ENCODE peak calls at places on chromosomes 2 and 18, in nine cellular contexts. B, T, H, W, Y, E, A, R and K are unnamed samples.

GRCh38 chr2:101307950-101308431 is 510 bp downstream of the RNF149 start:
- DNase-seq in B (peak; percentile 33), T (no peak), H (peak; percentile 19), W (peak; percentile 70), Y (no peak), E (no peak), A (no peak), R (no peak), K (peak; percentile 76)

GRCh38 chr2:177783835-177784448 is 288.6 kb downstream of the PDE11A start:
- DNase-seq in B (no peak), T (no peak), H (no peak), W (no peak), Y (peak; percentile 51), E (peak; percentile 65), A (no peak), R (no peak), K (no peak)

GRCh38 chr18:44465337-44465736 is 215.4 kb upstream of the SETBP1 start:
- DNase-seq in B (no peak), T (no peak), H (no peak), W (no peak), Y (no peak), E (no peak), A (no peak), R (no peak), K (no peak)

GRCh38 chr2:164826293-164827243 is 15.1 kb downstream of the COBLL1 start:
- DNase-seq in B (peak; percentile 57), T (no peak), H (no peak), W (no peak), Y (peak; percentile 13), E (peak; percentile 90), A (peak; percentile 86), R (peak; percentile 61), K (no peak)

GRCh38 chr18:66682855-66683322 is 79.0 kb upstream of the CDH19 start:
- DNase-seq in B (no peak), T (no peak), H (no peak), W (no peak), Y (no peak), E (no peak), A (no peak), R (peak; percentile 19), K (no peak)

GRCh38 chr2:19416784-19417684 is 58.6 kb upstream of the OSR1 start:
- DNase-seq in B (no peak), T (no peak), H (no peak), W (no peak), Y (no peak), E (no peak), A (no peak), R (no peak), K (no peak)

GRCh38 chr2:23757686-23758433 is 169.1 kb downstream of the ATAD2B start:
- DNase-seq in B (no peak), T (peak; percentile 48), H (peak; percentile 43), W (no peak), Y (peak; percentile 95), E (no peak), A (no peak), R (peak; percentile 17), K (no peak)

GRCh38 chr18:80143876-80144275 is 34.8 kb downstream of the ADNP2 start:
- DNase-seq in B (no peak), T (no peak), H (no peak), W (no peak), Y (peak; percentile 68), E (no peak), A (no peak), R (no peak), K (no peak)

GRCh38 chr2:235021752-235022151 is 69.9 kb downstream of the SH3BP4 start:
- DNase-seq in B (no peak), T (no peak), H (peak; percentile 34), W (no peak), Y (peak; percentile 93), E (no peak), A (no peak), R (no peak), K (no peak)

GRCh38 chr2:158624961-158625360 is 168.2 kb downstream of the PKP4 start:
- DNase-seq in B (no peak), T (no peak), H (no peak), W (no peak), Y (no peak), E (no peak), A (no peak), R (no peak), K (no peak)

GRCh38 chr18:50614838-50615237 is 55.0 kb downstream of the MAPK4 start:
- DNase-seq in B (no peak), T (no peak), H (no peak), W (no peak), Y (no peak), E (peak; percentile 86), A (no peak), R (peak; percentile 86), K (peak; percentile 64)

GRCh38 chr2:237472909-237473308 is 14.1 kb upstream of the MLPH start:
- DNase-seq in B (no peak), T (no peak), H (no peak), W (no peak), Y (no peak), E (no peak), A (no peak), R (no peak), K (no peak)

GRCh38 chr2:237472187-237472712 is 14.8 kb upstream of the MLPH start:
- DNase-seq in B (no peak), T (no peak), H (no peak), W (no peak), Y (no peak), E (no peak), A (no peak), R (no peak), K (no peak)

GRCh38 chr2:237474511-237474911 is 12.5 kb upstream of the MLPH start:
- DNase-seq in B (no peak), T (no peak), H (no peak), W (peak; percentile 82), Y (no peak), E (no peak), A (no peak), R (no peak), K (no peak)

GRCh38 chr2:237473474-237474453 is 13.3 kb upstream of the MLPH start:
- DNase-seq in B (no peak), T (no peak), H (no peak), W (peak; percentile 68), Y (peak; percentile 67), E (no peak), A (no peak), R (peak; percentile 39), K (no peak)

DNA sequence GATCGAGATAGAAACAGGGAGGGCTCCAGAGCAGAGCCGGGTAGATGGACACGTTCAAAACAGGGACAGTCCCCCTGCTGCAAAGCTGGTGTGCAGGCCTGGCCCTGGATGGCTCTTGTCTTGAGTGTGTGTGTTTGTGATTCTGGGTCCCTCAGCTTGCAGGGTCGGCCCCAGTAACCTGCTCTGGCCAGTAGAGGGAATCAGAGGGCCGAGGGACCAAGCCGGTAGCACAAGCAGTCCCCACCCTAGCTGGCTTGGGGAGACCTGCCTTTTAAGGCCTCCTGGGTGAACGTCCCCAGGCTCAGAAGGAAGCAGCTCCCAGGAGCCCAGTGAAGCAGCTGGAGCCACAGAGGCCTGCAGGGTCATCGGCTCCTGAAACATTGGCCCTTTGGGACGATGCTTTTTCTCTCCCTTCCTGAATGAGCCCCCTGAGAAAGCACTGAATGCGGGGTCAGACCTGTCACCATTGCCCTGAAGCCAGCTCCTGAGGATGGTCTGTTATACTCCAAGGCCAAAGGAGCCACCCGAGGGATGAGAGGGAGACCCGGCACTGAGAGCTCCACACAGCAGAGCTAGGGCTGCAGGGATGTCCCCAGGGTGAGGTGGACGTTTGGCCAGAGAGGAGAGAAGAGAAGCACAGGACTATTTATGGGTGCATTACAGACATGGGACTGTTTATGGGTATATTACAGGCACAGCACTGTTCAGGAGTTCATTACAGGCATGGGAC is 15.4 kb upstream of the MLPH start:
- DNase-seq in B (peak; percentile 58), T (peak; percentile 51), H (peak; percentile 83), W (peak; percentile 84), Y (peak; percentile 68), E (peak; percentile 53), A (peak; percentile 79), R (no peak), K (no peak)
- TF ChIP-seq POLR2A in B (no peak), T (no peak), H (no peak), W (no peak), Y (no peak), E (no peak), A (no peak), R (no peak), K (no peak)

DNA sequence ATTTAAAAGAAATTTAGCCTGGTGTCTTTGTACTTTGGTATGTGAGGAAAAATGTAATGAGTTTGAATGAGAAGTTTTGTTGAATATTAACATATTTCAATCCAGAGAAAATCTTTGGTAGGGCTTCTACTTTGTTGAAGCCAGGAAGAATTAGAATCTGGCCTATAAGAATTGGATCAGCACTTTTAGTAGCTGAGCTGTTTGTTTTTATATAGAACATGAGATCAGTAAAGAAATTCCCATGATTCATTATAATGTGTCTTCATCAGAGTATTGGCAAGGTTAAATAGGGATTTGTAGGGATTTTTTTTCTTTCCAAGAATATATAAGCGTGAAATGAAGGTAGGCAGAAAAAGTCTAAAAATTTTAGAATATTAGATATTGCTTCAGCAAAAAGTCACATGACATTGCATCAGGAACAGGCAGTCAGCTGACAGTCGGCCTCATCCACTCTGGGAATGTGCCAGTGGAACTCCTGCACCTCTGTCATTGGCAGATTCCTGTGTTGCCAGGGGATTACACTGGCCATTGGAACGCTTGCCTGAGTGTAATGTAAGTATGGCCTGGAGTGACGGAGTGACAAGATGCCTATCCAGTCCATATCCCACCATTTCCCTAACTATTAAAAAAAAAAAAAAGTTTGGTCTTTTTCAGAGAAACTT is 60.6 kb downstream of the SERTAD2 start:
- DNase-seq in B (no peak), T (no peak), H (no peak), W (peak; percentile 82), Y (peak; percentile 21), E (no peak), A (no peak), R (peak; percentile 74), K (peak; percentile 80)
- H3K27ac ChIP-seq in B (no peak overlapping the region), T (no peak overlapping the region), H (no peak overlapping the region), W (no peak overlapping the region), Y (no peak overlapping the region), E (no peak overlapping the region), A (no peak overlapping the region), R (no peak overlapping the region), K (no peak overlapping the region)

DNA sequence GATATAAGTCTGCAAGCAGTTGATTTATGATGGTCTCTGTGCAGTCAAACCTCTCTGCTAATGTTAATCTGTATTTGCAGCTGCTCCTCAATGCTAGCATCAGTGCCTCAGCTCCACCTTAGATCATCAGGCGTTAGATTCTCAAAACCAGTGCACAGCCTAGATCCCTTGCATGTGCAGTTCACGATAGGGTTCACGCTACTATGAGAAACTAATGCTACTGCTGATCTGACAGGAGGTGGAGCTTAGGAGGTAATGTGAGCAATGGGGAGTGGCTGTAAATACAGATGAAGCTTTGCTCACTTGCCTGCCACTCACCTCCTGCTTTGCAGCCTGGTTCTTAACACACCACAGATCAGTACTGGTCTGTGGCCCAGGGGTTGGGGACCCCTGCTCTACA is 18.4 kb downstream of the RBKS start:
- DNase-seq in B (no peak), T (no peak), H (no peak), W (no peak), Y (no peak), E (no peak), A (no peak), R (no peak), K (no peak)
- TF ChIP-seq POLR2A in B (no peak), T (no peak), H (no peak), W (no peak), Y (no peak), E (no peak), A (no peak), R (no peak), K (no peak)

GRCh38 chr2:213185147-213185822 is 33.9 kb upstream of the IKZF2 start:
- DNase-seq in B (no peak), T (no peak), H (no peak), W (no peak), Y (no peak), E (no peak), A (no peak), R (no peak), K (no peak)
- H3K27ac ChIP-seq in B (no peak overlapping the region), T (no peak overlapping the region), H (no peak overlapping the region), W (no peak overlapping the region), Y (no peak overlapping the region), E (no peak overlapping the region), A (no peak overlapping the region), R (no peak overlapping the region), K (no peak overlapping the region)